ENCODE peak calls at places on chromosomes 7 and 10, in nine cellular contexts. One of them, this sample, is unnamed.

GRCh38 chr7:151379534-151380198 is 30.2 kb downstream of the WDR86 start:
- DNase-seq in endothelial cell: no peak
- DNase-seq in NT2/D1: no peak
- DNase-seq in Calu3: no peak
- DNase-seq in renal cortical epithelial cell: no peak
- DNase-seq in effector memory CD8-positive, alpha-beta T cell: no peak
- DNase-seq in AG08396: no peak
- DNase-seq in hepatocyte: no peak
- DNase-seq in stimulated activated CD4-positive, alpha-beta T cell treated with anti-CD3 and anti-CD28 coated beads, Interleukin-4, amount 100 ng/mL, for 1 hour: no peak
- DNase-seq in this sample: no peak

GRCh38 chr10:95308389-95309302 is 17.8 kb upstream of the PDLIM1 start:
- DNase-seq in endothelial cell: no peak
- DNase-seq in NT2/D1: no peak
- DNase-seq in Calu3: peak; percentile 81
- DNase-seq in renal cortical epithelial cell: peak; percentile 98
- DNase-seq in effector memory CD8-positive, alpha-beta T cell: no peak
- DNase-seq in AG08396: peak; percentile 73
- DNase-seq in hepatocyte: peak; percentile 63
- DNase-seq in stimulated activated CD4-positive, alpha-beta T cell treated with anti-CD3 and anti-CD28 coated beads, Interleukin-4, amount 100 ng/mL, for 1 hour: no peak
- DNase-seq in this sample: peak; percentile 98

GRCh38 chr7:152674860-152675760 is 831 bp downstream of the XRCC2 start:
- DNase-seq in endothelial cell: no peak
- DNase-seq in NT2/D1: no peak
- DNase-seq in Calu3: peak; percentile 23
- DNase-seq in renal cortical epithelial cell: no peak
- DNase-seq in effector memory CD8-positive, alpha-beta T cell: no peak
- DNase-seq in AG08396: peak; percentile 48
- DNase-seq in hepatocyte: peak; percentile 30
- DNase-seq in stimulated activated CD4-positive, alpha-beta T cell treated with anti-CD3 and anti-CD28 coated beads, Interleukin-4, amount 100 ng/mL, for 1 hour: no peak
- DNase-seq in this sample: no peak

GRCh38 chr7:137791947-137792346 is 54.8 kb downstream of the DGKI start:
- DNase-seq in endothelial cell: no peak
- DNase-seq in NT2/D1: no peak
- DNase-seq in Calu3: no peak
- DNase-seq in renal cortical epithelial cell: no peak
- DNase-seq in effector memory CD8-positive, alpha-beta T cell: no peak
- DNase-seq in AG08396: no peak
- DNase-seq in hepatocyte: no peak
- DNase-seq in stimulated activated CD4-positive, alpha-beta T cell treated with anti-CD3 and anti-CD28 coated beads, Interleukin-4, amount 100 ng/mL, for 1 hour: no peak
- DNase-seq in this sample: no peak

GRCh38 chr7:42236266-42237161 is 495 bp downstream of the GLI3 start:
- DNase-seq in endothelial cell: peak; percentile 58
- DNase-seq in NT2/D1: no peak
- DNase-seq in Calu3: peak; percentile 19
- DNase-seq in renal cortical epithelial cell: no peak
- DNase-seq in effector memory CD8-positive, alpha-beta T cell: no peak
- DNase-seq in AG08396: peak; percentile 71
- DNase-seq in hepatocyte: peak; percentile 73
- DNase-seq in stimulated activated CD4-positive, alpha-beta T cell treated with anti-CD3 and anti-CD28 coated beads, Interleukin-4, amount 100 ng/mL, for 1 hour: no peak
- DNase-seq in this sample: no peak

GRCh38 chr10:68832596-68832995 is 5.3 kb downstream of the STOX1 start:
- DNase-seq in endothelial cell: no peak
- DNase-seq in NT2/D1: no peak
- DNase-seq in Calu3: no peak
- DNase-seq in renal cortical epithelial cell: peak; percentile 83
- DNase-seq in effector memory CD8-positive, alpha-beta T cell: no peak
- DNase-seq in AG08396: no peak
- DNase-seq in hepatocyte: no peak
- DNase-seq in stimulated activated CD4-positive, alpha-beta T cell treated with anti-CD3 and anti-CD28 coated beads, Interleukin-4, amount 100 ng/mL, for 1 hour: no peak
- DNase-seq in this sample: no peak

GRCh38 chr10:52334595-52334994 is 20.5 kb downstream of the DKK1 start:
- DNase-seq in endothelial cell: no peak
- DNase-seq in NT2/D1: no peak
- DNase-seq in Calu3: no peak
- DNase-seq in renal cortical epithelial cell: peak; percentile 54
- DNase-seq in effector memory CD8-positive, alpha-beta T cell: no peak
- DNase-seq in AG08396: no peak
- DNase-seq in hepatocyte: no peak
- DNase-seq in stimulated activated CD4-positive, alpha-beta T cell treated with anti-CD3 and anti-CD28 coated beads, Interleukin-4, amount 100 ng/mL, for 1 hour: no peak
- DNase-seq in this sample: no peak

GRCh38 chr10:83333566-83333965 is 805.7 kb upstream of the GHITM start:
- DNase-seq in endothelial cell: no peak
- DNase-seq in NT2/D1: no peak
- DNase-seq in Calu3: no peak
- DNase-seq in renal cortical epithelial cell: no peak
- DNase-seq in effector memory CD8-positive, alpha-beta T cell: no peak
- DNase-seq in AG08396: no peak
- DNase-seq in hepatocyte: no peak
- DNase-seq in stimulated activated CD4-positive, alpha-beta T cell treated with anti-CD3 and anti-CD28 coated beads, Interleukin-4, amount 100 ng/mL, for 1 hour: no peak
- DNase-seq in this sample: no peak

GRCh38 chr7:1056006-1056784 is 11.8 kb downstream of the GPR146 start:
- DNase-seq in endothelial cell: peak; percentile 38
- DNase-seq in NT2/D1: no peak
- DNase-seq in Calu3: no peak
- DNase-seq in renal cortical epithelial cell: peak; percentile 22
- DNase-seq in effector memory CD8-positive, alpha-beta T cell: no peak
- DNase-seq in AG08396: no peak
- DNase-seq in hepatocyte: no peak
- DNase-seq in stimulated activated CD4-positive, alpha-beta T cell treated with anti-CD3 and anti-CD28 coated beads, Interleukin-4, amount 100 ng/mL, for 1 hour: no peak
- DNase-seq in this sample: no peak

GRCh38 chr10:33801705-33802104 is 467.2 kb upstream of the NRP1 start:
- DNase-seq in endothelial cell: no peak
- DNase-seq in NT2/D1: no peak
- DNase-seq in Calu3: peak; percentile 23
- DNase-seq in renal cortical epithelial cell: peak; percentile 97
- DNase-seq in effector memory CD8-positive, alpha-beta T cell: no peak
- DNase-seq in AG08396: no peak
- DNase-seq in hepatocyte: peak; percentile 45
- DNase-seq in stimulated activated CD4-positive, alpha-beta T cell treated with anti-CD3 and anti-CD28 coated beads, Interleukin-4, amount 100 ng/mL, for 1 hour: no peak
- DNase-seq in this sample: peak; percentile 89

GRCh38 chr10:82378146-82378545 is 503.2 kb downstream of the NRG3 start:
- DNase-seq in endothelial cell: no peak
- DNase-seq in NT2/D1: no peak
- DNase-seq in Calu3: peak; percentile 7
- DNase-seq in renal cortical epithelial cell: peak; percentile 70
- DNase-seq in effector memory CD8-positive, alpha-beta T cell: no peak
- DNase-seq in AG08396: peak; percentile 6
- DNase-seq in hepatocyte: peak; percentile 81
- DNase-seq in stimulated activated CD4-positive, alpha-beta T cell treated with anti-CD3 and anti-CD28 coated beads, Interleukin-4, amount 100 ng/mL, for 1 hour: no peak
- DNase-seq in this sample: peak; percentile 56

GRCh38 chr7:131604841-131605279 is 48.4 kb upstream of the PODXL start:
- DNase-seq in endothelial cell: no peak
- DNase-seq in NT2/D1: peak; percentile 98
- DNase-seq in Calu3: no peak
- DNase-seq in renal cortical epithelial cell: peak; percentile 4
- DNase-seq in effector memory CD8-positive, alpha-beta T cell: no peak
- DNase-seq in AG08396: no peak
- DNase-seq in hepatocyte: no peak
- DNase-seq in stimulated activated CD4-positive, alpha-beta T cell treated with anti-CD3 and anti-CD28 coated beads, Interleukin-4, amount 100 ng/mL, for 1 hour: no peak
- DNase-seq in this sample: no peak

GRCh38 chr7:80851896-80852476 is 66.9 kb downstream of the SEMA3C start:
- DNase-seq in endothelial cell: no peak
- DNase-seq in NT2/D1: no peak
- DNase-seq in Calu3: no peak
- DNase-seq in renal cortical epithelial cell: peak; percentile 85
- DNase-seq in effector memory CD8-positive, alpha-beta T cell: no peak
- DNase-seq in AG08396: peak; percentile 26
- DNase-seq in hepatocyte: peak; percentile 22
- DNase-seq in stimulated activated CD4-positive, alpha-beta T cell treated with anti-CD3 and anti-CD28 coated beads, Interleukin-4, amount 100 ng/mL, for 1 hour: no peak
- DNase-seq in this sample: peak; percentile 33

GRCh38 chr7:97021443-97022261 is 3.0 kb downstream of the DLX5 start:
- DNase-seq in endothelial cell: no peak
- DNase-seq in NT2/D1: no peak
- DNase-seq in Calu3: no peak
- DNase-seq in renal cortical epithelial cell: no peak
- DNase-seq in effector memory CD8-positive, alpha-beta T cell: no peak
- DNase-seq in AG08396: no peak
- DNase-seq in hepatocyte: no peak
- DNase-seq in stimulated activated CD4-positive, alpha-beta T cell treated with anti-CD3 and anti-CD28 coated beads, Interleukin-4, amount 100 ng/mL, for 1 hour: no peak
- DNase-seq in this sample: no peak

GRCh38 chr7:44213206-44213871 is 12.6 kb downstream of the YKT6 start:
- DNase-seq in endothelial cell: no peak
- DNase-seq in NT2/D1: no peak
- DNase-seq in Calu3: no peak
- DNase-seq in renal cortical epithelial cell: no peak
- DNase-seq in effector memory CD8-positive, alpha-beta T cell: no peak
- DNase-seq in AG08396: no peak
- DNase-seq in hepatocyte: no peak
- DNase-seq in stimulated activated CD4-positive, alpha-beta T cell treated with anti-CD3 and anti-CD28 coated beads, Interleukin-4, amount 100 ng/mL, for 1 hour: no peak
- DNase-seq in this sample: no peak

GRCh38 chr10:3452234-3452633 is 279.7 kb upstream of the PITRM1 start:
- DNase-seq in endothelial cell: no peak
- DNase-seq in NT2/D1: peak; percentile 36
- DNase-seq in Calu3: no peak
- DNase-seq in renal cortical epithelial cell: peak; percentile 78
- DNase-seq in effector memory CD8-positive, alpha-beta T cell: no peak
- DNase-seq in AG08396: peak; percentile 61
- DNase-seq in hepatocyte: peak; percentile 49
- DNase-seq in stimulated activated CD4-positive, alpha-beta T cell treated with anti-CD3 and anti-CD28 coated beads, Interleukin-4, amount 100 ng/mL, for 1 hour: no peak
- DNase-seq in this sample: peak; percentile 91

GRCh38 chr7:114973147-114973546 is 51.3 kb downstream of the MDFIC start:
- DNase-seq in endothelial cell: no peak
- DNase-seq in NT2/D1: no peak
- DNase-seq in Calu3: no peak
- DNase-seq in renal cortical epithelial cell: peak; percentile 72
- DNase-seq in effector memory CD8-positive, alpha-beta T cell: no peak
- DNase-seq in AG08396: no peak
- DNase-seq in hepatocyte: no peak
- DNase-seq in stimulated activated CD4-positive, alpha-beta T cell treated with anti-CD3 and anti-CD28 coated beads, Interleukin-4, amount 100 ng/mL, for 1 hour: no peak
- DNase-seq in this sample: peak; percentile 31

GRCh38 chr10:123301077-123301875 is 147.1 kb downstream of the BUB3 start:
- DNase-seq in endothelial cell: peak; percentile 30
- DNase-seq in NT2/D1: no peak
- DNase-seq in Calu3: peak; percentile 28
- DNase-seq in renal cortical epithelial cell: peak; percentile 30
- DNase-seq in effector memory CD8-positive, alpha-beta T cell: no peak
- DNase-seq in AG08396: peak; percentile 46
- DNase-seq in hepatocyte: peak; percentile 28
- DNase-seq in stimulated activated CD4-positive, alpha-beta T cell treated with anti-CD3 and anti-CD28 coated beads, Interleukin-4, amount 100 ng/mL, for 1 hour: no peak
- DNase-seq in this sample: peak; percentile 4

GRCh38 chr7:16067695-16068094 is 353.6 kb downstream of the CRPPA start:
- DNase-seq in endothelial cell: no peak
- DNase-seq in NT2/D1: no peak
- DNase-seq in Calu3: no peak
- DNase-seq in renal cortical epithelial cell: no peak
- DNase-seq in effector memory CD8-positive, alpha-beta T cell: no peak
- DNase-seq in AG08396: no peak
- DNase-seq in hepatocyte: no peak
- DNase-seq in stimulated activated CD4-positive, alpha-beta T cell treated with anti-CD3 and anti-CD28 coated beads, Interleukin-4, amount 100 ng/mL, for 1 hour: no peak
- DNase-seq in this sample: no peak

GRCh38 chr10:133346413-133346812 is 760 bp upstream of the PRAP1 start:
- DNase-seq in endothelial cell: no peak
- DNase-seq in NT2/D1: no peak
- DNase-seq in Calu3: no peak
- DNase-seq in renal cortical epithelial cell: no peak
- DNase-seq in effector memory CD8-positive, alpha-beta T cell: no peak
- DNase-seq in AG08396: no peak
- DNase-seq in hepatocyte: no peak
- DNase-seq in stimulated activated CD4-positive, alpha-beta T cell treated with anti-CD3 and anti-CD28 coated beads, Interleukin-4, amount 100 ng/mL, for 1 hour: no peak
- DNase-seq in this sample: no peak

GRCh38 chr7:103915958-103916357 is 73.5 kb downstream of the RELN start:
- DNase-seq in endothelial cell: no peak
- DNase-seq in NT2/D1: no peak
- DNase-seq in Calu3: peak; percentile 40
- DNase-seq in renal cortical epithelial cell: peak; percentile 50
- DNase-seq in effector memory CD8-positive, alpha-beta T cell: no peak
- DNase-seq in AG08396: peak; percentile 16
- DNase-seq in hepatocyte: no peak
- DNase-seq in stimulated activated CD4-positive, alpha-beta T cell treated with anti-CD3 and anti-CD28 coated beads, Interleukin-4, amount 100 ng/mL, for 1 hour: no peak
- DNase-seq in this sample: no peak

GRCh38 chr7:142961973-142962913 is at the start of gene KEL:
- DNase-seq in endothelial cell: no peak
- DNase-seq in NT2/D1: no peak
- DNase-seq in Calu3: no peak
- DNase-seq in renal cortical epithelial cell: no peak
- DNase-seq in effector memory CD8-positive, alpha-beta T cell: no peak
- DNase-seq in AG08396: peak; percentile 0
- DNase-seq in hepatocyte: no peak
- DNase-seq in stimulated activated CD4-positive, alpha-beta T cell treated with anti-CD3 and anti-CD28 coated beads, Interleukin-4, amount 100 ng/mL, for 1 hour: no peak
- DNase-seq in this sample: no peak

This sample was measured in kidney glomerular epithelial cell.